ENCODE peak calls at places on chromosomes 5 and 9, in five cellular contexts. I is suprapubic skin, W is stomach, Y is endothelial cell of umbilical vein, F is prostate gland. E is an unnamed sample.

GRCh38 chr9:99030082-99030481 is 74.8 kb upstream of the TGFBR1 start:
- DNase-seq in I (no peak), W (no peak), Y (no peak), F (no peak), E (no peak)

GRCh38 chr9:88270398-88270797 is 117.8 kb upstream of the SPIN1 start:
- DNase-seq in I (no peak), W (no peak), Y (no peak), F (no peak), E (no peak)

GRCh38 chr9:1200847-1201251 is 150.7 kb downstream of the DMRT2 start:
- DNase-seq in I (no peak), W (peak; percentile 68), Y (no peak), F (peak; percentile 15), E (no peak)

GRCh38 chr5:55603947-55604346 is 69.2 kb upstream of the PLPP1 start:
- DNase-seq in I (no peak), W (no peak), Y (no peak), F (no peak), E (peak; percentile 70)

GRCh38 chr5:145975361-145976066 is 39.1 kb downstream of the SH3RF2 start:
- DNase-seq in I (no peak), W (peak; percentile 37), Y (peak; percentile 72), F (no peak), E (no peak)

GRCh38 chr5:59069438-59070079 is 486.7 kb downstream of the RAB3C start:
- DNase-seq in I (no peak), W (no peak), Y (peak; percentile 5), F (peak; percentile 22), E (no peak)

GRCh38 chr9:113564804-113565237 is 101.3 kb downstream of the RGS3 start:
- DNase-seq in I (no peak), W (peak; percentile 74), Y (no peak), F (peak; percentile 61), E (no peak)

GRCh38 chr9:127204771-127205470 is 59.7 kb upstream of the GARNL3 start:
- DNase-seq in I (no peak), W (no peak), Y (no peak), F (no peak), E (no peak)

GRCh38 chr5:125604104-125604503 is 819.1 kb upstream of the GRAMD2B start:
- DNase-seq in I (no peak), W (no peak), Y (no peak), F (no peak), E (no peak)

GRCh38 chr5:17434982-17435381 is 63.0 kb upstream of the TAF11L2 start:
- DNase-seq in I (no peak), W (no peak), Y (no peak), F (no peak), E (no peak)

GRCh38 chr5:96432245-96433065 is 593 bp downstream of the PCSK1 start:
- DNase-seq in I (no peak), W (no peak), Y (peak; percentile 12), F (no peak), E (no peak)

GRCh38 chr9:33791117-33791516 is 4.2 kb upstream of the PRSS3 start:
- DNase-seq in I (no peak), W (no peak), Y (peak; percentile 69), F (no peak), E (no peak)

GRCh38 chr5:168425997-168426863 is 60.0 kb upstream of the RARS1 start:
- DNase-seq in I (no peak), W (no peak), Y (no peak), F (no peak), E (no peak)

GRCh38 chr9:122265265-122265900 is 701 bp downstream of the MRRF start:
- DNase-seq in I (no peak), W (no peak), Y (peak; percentile 36), F (no peak), E (no peak)

DNA sequence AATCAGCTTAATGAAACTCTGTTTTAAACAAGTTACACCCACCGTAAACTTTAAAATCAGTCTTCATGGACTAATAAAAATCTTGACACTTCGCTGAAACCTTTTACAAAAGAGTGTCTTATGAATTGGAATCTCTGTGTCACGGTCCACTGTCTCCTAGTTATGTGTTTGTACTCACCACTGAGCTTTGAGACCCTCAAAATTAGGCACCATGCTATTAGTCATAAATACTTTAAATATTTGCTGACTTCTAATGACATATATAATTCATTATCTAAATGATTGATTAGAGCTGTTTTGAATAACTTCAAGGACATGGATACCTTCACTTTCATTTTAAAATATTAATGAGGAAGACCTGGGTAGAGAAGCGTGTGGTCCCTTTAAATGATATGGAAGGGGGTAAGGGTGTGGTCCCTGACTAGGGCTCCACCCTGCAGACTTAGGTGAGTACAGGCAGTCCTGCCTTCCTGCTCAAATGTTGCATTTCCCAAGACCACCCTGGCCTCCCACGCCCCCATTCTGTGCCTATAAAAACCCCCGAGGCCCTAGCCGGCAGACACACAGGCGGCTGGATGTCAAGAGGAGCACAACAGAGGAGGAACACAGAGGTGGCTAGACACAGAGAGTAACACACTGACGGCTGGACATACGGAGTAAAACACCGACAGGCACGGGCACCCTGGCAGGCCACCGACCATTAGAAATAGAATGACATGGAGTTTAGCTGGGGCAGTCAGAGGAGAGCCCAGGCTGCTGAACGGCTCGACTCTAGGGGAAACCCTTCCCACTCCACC is 179.0 kb upstream of the CDH9 start:
- DNase-seq in I (no peak), W (no peak), Y (no peak), F (no peak), E (no peak)
- TF ChIP-seq POLR2AphosphoS5 in I (no peak), W (no peak), Y (no peak), F (no peak), E (no peak)

GRCh38 chr5:131679911-131680310 is 44.9 kb upstream of the RAPGEF6 start:
- DNase-seq in I (no peak), W (no peak), Y (no peak), F (no peak), E (no peak)
- H3K4me1 ChIP-seq in I (peaks cover 6% of the 10 kb centered on the region), W (peaks cover 4% of the 10 kb centered on the region), Y (no peaks in the 10 kb centered on the region), F (no peaks in the 10 kb centered on the region), E (peaks cover 12% of the 10 kb centered on the region)

DNA sequence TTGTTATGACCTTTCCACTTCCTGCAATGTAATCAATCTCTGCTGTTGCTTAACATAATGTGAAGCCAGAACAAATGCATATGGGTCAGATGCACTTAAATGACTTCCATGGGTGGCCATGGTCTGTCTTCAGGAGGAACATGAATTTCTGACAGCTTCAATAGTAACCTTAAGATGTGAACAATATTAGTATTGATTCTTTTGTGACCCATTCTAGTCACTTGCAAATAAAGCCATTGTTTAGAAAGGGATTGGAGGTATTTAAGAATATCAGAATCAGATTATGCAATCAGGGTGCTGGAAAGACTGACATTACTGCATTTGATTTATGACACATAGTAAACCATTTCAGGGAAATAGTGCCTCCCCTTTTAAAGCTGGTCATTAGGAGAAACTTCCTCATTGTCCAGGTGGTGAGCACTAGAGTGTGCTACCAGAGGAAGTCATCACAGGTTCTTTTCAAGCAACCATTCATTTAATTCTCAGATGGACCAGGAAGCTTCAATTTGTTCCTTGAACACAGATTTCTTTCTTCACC is 32.1 kb downstream of the GRIN3A start:
- DNase-seq in I (no peak), W (no peak), Y (no peak), F (no peak), E (no peak)
- TF ChIP-seq CTCF in I (no peak), W (no peak), Y (no peak), F (no peak), E (no peak)

GRCh38 chr9:116686135-116686534 is 970 bp upstream of the TRIM32 start:
- DNase-seq in I (no peak), W (no peak), Y (no peak), F (no peak), E (no peak)

GRCh38 chr9:116687762-116688160 is 656 bp downstream of the TRIM32 start:
- DNase-seq in I (no peak), W (no peak), Y (no peak), F (no peak), E (no peak)

GRCh38 chr9:116689117-116689516 is 2.0 kb downstream of the TRIM32 start:
- DNase-seq in I (no peak), W (no peak), Y (no peak), F (no peak), E (no peak)

GRCh38 chr9:116686693-116687073 is 422 bp upstream of the TRIM32 start:
- DNase-seq in I (no peak), W (no peak), Y (no peak), F (no peak), E (no peak)

GRCh38 chr9:116687074-116687761 is at the start of gene TRIM32:
- DNase-seq in I (peak; percentile 94), W (peak; percentile 93), Y (peak; percentile 92), F (peak; percentile 81), E (no peak)
- TF ChIP-seq POLR2AphosphoS5 in I (no peak), W (peak; percentile 74), Y (peak; percentile 64), F (peak; percentile 74), E (peak; percentile 7)

E was measured in vagina.